ENCODE peak calls at places on chromosome 6, in ten cellular contexts. A is MG63; S is mesenteric fat pad; I is left ventricle myocardium inferior; H is activated T-helper 1 cell treated with anti-CD3 and anti-CD28 coated beads, Interleukin-12 subunit alpha, Interleukin-12 subunit beta, Interleukin-2, Interleukin-4 antibody, amounts not matched to agents 30 ng/mL and 10 ng/mL and 1 ng/mL, durations not matched to agents 14 hours and 24 hours and 36 hours; M is stimulated activated CD4-positive, alpha-beta T cell treated with anti-CD3 and anti-CD28 coated beads, Interleukin-15, amount 100 ng/mL, for 1 hour; X is activated naive CD8-positive, alpha-beta T cell treated with anti-CD3 and anti-CD28 coated beads for 36 hours; V is ecto neural progenitor cell; D is KBM-7; E is activated T-helper 9 cell treated with anti-CD3 and anti-CD28 coated beads, Interleukin-2, amount 50 U/mL, for 16 hours. K is an unnamed sample.

GRCh38 chr6:130018830-130019795 is 732 bp downstream of the L3MBTL3 start:
- DNase-seq in A (peak; percentile 52), S (no peak), I (peak; percentile 26), M (peak; percentile 27), D (peak; percentile 63), X (peak; percentile 44), E (peak; percentile 29), V (peak; percentile 63), H (peak; percentile 20), K (peak; percentile 57)

GRCh38 chr6:33958863-33959651 is 155.3 kb upstream of the MLN start:
- DNase-seq in V (no peak), D (no peak), H (no peak), M (no peak), S (no peak), E (no peak), A (no peak), X (no peak), I (no peak), K (no peak)

GRCh38 chr6:139016337-139017213 is 12.0 kb upstream of the ABRACL start:
- DNase-seq in H (no peak), D (peak; percentile 76), V (no peak), E (no peak), S (no peak), X (no peak), A (no peak), I (no peak), M (no peak), K (no peak)

GRCh38 chr6:147156799-147157382 is 47.3 kb upstream of the STXBP5 start:
- DNase-seq in A (no peak), E (no peak), H (no peak), M (no peak), X (no peak), D (no peak), S (no peak), I (no peak), V (no peak), K (no peak)

GRCh38 chr6:32668226-32668747 is 1.8 kb upstream of the HLA-DQB1 start:
- DNase-seq in H (peak; percentile 56), V (no peak), I (no peak), S (no peak), E (peak; percentile 33), A (no peak), M (no peak), D (peak; percentile 67), X (peak; percentile 36), K (peak; percentile 79)

GRCh38 chr6:25290306-25291060 is 11.3 kb downstream of the CARMIL1 start:
- DNase-seq in X (no peak), M (no peak), E (no peak), S (no peak), H (no peak), V (no peak), I (no peak), A (no peak), D (no peak), K (no peak)

GRCh38 chr6:43733471-43734293 is 36.3 kb upstream of the VEGFA start:
- DNase-seq in E (peak; percentile 34), D (no peak), S (peak; percentile 62), V (peak; percentile 39), I (no peak), X (peak; percentile 36), M (no peak), A (no peak), H (no peak), K (peak; percentile 31)

GRCh38 chr6:74967821-74968220 is 238.0 kb downstream of the COL12A1 start:
- DNase-seq in I (no peak), E (no peak), M (no peak), S (no peak), A (no peak), V (no peak), D (no peak), H (no peak), X (no peak), K (no peak)

GRCh38 chr6:45713981-45714685 is 301.5 kb downstream of the CLIC5 start:
- DNase-seq in S (no peak), X (no peak), V (no peak), A (no peak), I (no peak), E (no peak), H (no peak), M (no peak), D (no peak), K (no peak)

GRCh38 chr6:151317206-151317994 is 74.0 kb downstream of the ZBTB2 start:
- DNase-seq in A (peak; percentile 12), D (no peak), S (no peak), X (no peak), I (no peak), V (no peak), M (no peak), E (no peak), H (no peak), K (peak; percentile 43)

GRCh38 chr6:101747160-101747559 is 353.7 kb downstream of the GRIK2 start:
- DNase-seq in X (no peak), V (no peak), H (no peak), E (no peak), D (no peak), I (no peak), S (no peak), M (no peak), A (no peak), K (no peak)

GRCh38 chr6:167824591-167825041 is 2.1 kb upstream of the AFDN start:
- DNase-seq in X (no peak), I (no peak), S (no peak), D (no peak), H (no peak), A (no peak), E (no peak), M (no peak), V (no peak), K (no peak)

GRCh38 chr6:28082939-28083338 is 2.6 kb downstream of the ZNF165 start:
- DNase-seq in I (no peak), V (no peak), M (no peak), X (no peak), A (no peak), H (no peak), E (no peak), D (no peak), S (no peak), K (no peak)

GRCh38 chr6:111258615-111259088 is 171.3 kb downstream of the SLC16A10 start:
- DNase-seq in I (no peak), M (no peak), H (no peak), D (no peak), V (no peak), A (no peak), S (no peak), E (no peak), X (no peak), K (no peak)

GRCh38 chr6:144335914-144336313 is 50.8 kb downstream of the UTRN start:
- DNase-seq in A (no peak), H (no peak), E (no peak), M (no peak), S (no peak), V (no peak), X (no peak), D (no peak), I (no peak), K (no peak)

GRCh38 chr6:158211273-158212055 is 43.3 kb downstream of the GTF2H5 start:
- DNase-seq in V (no peak), M (no peak), I (no peak), E (no peak), X (no peak), A (peak; percentile 10), S (no peak), D (no peak), H (no peak), K (no peak)

K was measured in dermis microvascular lymphatic vessel endothelial cell.